ENCODE peak calls at places on chromosomes 12 and 14, in eight cellular contexts. One of them, this sample, is unnamed.

GRCh38 chr14:31205681-31206535 is 1.7 kb downstream of the HECTD1 start:
- DNase-seq in HCT116: no peak
- DNase-seq in A549: peak
- DNase-seq in HepG2: peak
- DNase-seq in SK-N-SH: peak
- DNase-seq in Panc1: no peak
- DNase-seq in GM23338: no peak
- DNase-seq in GM12878: no peak
- DNase-seq in this sample: no peak

GRCh38 chr12:77045183-77045582 is 20.2 kb downstream of the E2F7 start:
- DNase-seq in HCT116: no peak
- DNase-seq in A549: no peak
- DNase-seq in HepG2: no peak
- DNase-seq in SK-N-SH: peak
- DNase-seq in Panc1: no peak
- DNase-seq in GM23338: no peak
- DNase-seq in GM12878: no peak
- DNase-seq in this sample: no peak

GRCh38 chr12:59734371-59734770 is 138.5 kb downstream of the SLC16A7 start:
- DNase-seq in HCT116: no peak
- DNase-seq in A549: no peak
- DNase-seq in HepG2: no peak
- DNase-seq in SK-N-SH: no peak
- DNase-seq in Panc1: no peak
- DNase-seq in GM23338: no peak
- DNase-seq in GM12878: no peak
- DNase-seq in this sample: no peak

GRCh38 chr12:2384533-2385328 is 331.9 kb downstream of the CACNA1C start:
- DNase-seq in HCT116: no peak
- DNase-seq in A549: no peak
- DNase-seq in HepG2: no peak
- DNase-seq in SK-N-SH: no peak
- DNase-seq in Panc1: no peak
- DNase-seq in GM23338: no peak
- DNase-seq in GM12878: no peak
- DNase-seq in this sample: no peak

GRCh38 chr14:106276326-106277267 is 750.2 kb downstream of the TMEM121 start:
- DNase-seq in HCT116: no peak
- DNase-seq in A549: no peak
- DNase-seq in HepG2: no peak
- DNase-seq in SK-N-SH: no peak
- DNase-seq in Panc1: no peak
- DNase-seq in GM23338: no peak
- DNase-seq in GM12878: no peak
- DNase-seq in this sample: no peak

GRCh38 chr14:64388533-64389243 is 535 bp downstream of the MTHFD1 start:
- DNase-seq in HCT116: no peak
- DNase-seq in A549: no peak
- DNase-seq in HepG2: peak
- DNase-seq in SK-N-SH: peak
- DNase-seq in Panc1: no peak
- DNase-seq in GM23338: peak
- DNase-seq in GM12878: no peak
- DNase-seq in this sample: no peak

GRCh38 chr12:6953417-6954315 is 2.5 kb downstream of the PTPN6 start:
- DNase-seq in HCT116: no peak
- DNase-seq in A549: no peak
- DNase-seq in HepG2: no peak
- DNase-seq in SK-N-SH: peak
- DNase-seq in Panc1: no peak
- DNase-seq in GM23338: no peak
- DNase-seq in GM12878: peak
- DNase-seq in this sample: peak

GRCh38 chr12:15364221-15365170 is 42.2 kb downstream of the PTPRO start:
- DNase-seq in HCT116: no peak
- DNase-seq in A549: no peak
- DNase-seq in HepG2: no peak
- DNase-seq in SK-N-SH: no peak
- DNase-seq in Panc1: no peak
- DNase-seq in GM23338: no peak
- DNase-seq in GM12878: no peak
- DNase-seq in this sample: no peak

GRCh38 chr14:100131181-100131580 is 28.3 kb downstream of the DEGS2 start:
- DNase-seq in HCT116: no peak
- DNase-seq in A549: no peak
- DNase-seq in HepG2: peak
- DNase-seq in SK-N-SH: no peak
- DNase-seq in Panc1: no peak
- DNase-seq in GM23338: peak
- DNase-seq in GM12878: no peak
- DNase-seq in this sample: no peak

GRCh38 chr12:42652048-42652447 is 62.5 kb upstream of the PRICKLE1 start:
- DNase-seq in HCT116: no peak
- DNase-seq in A549: peak
- DNase-seq in HepG2: no peak
- DNase-seq in SK-N-SH: no peak
- DNase-seq in Panc1: no peak
- DNase-seq in GM23338: no peak
- DNase-seq in GM12878: no peak
- DNase-seq in this sample: no peak

GRCh38 chr12:32727237-32727636 is 28.5 kb downstream of the YARS2 start:
- DNase-seq in HCT116: no peak
- DNase-seq in A549: peak
- DNase-seq in HepG2: no peak
- DNase-seq in SK-N-SH: no peak
- DNase-seq in Panc1: no peak
- DNase-seq in GM23338: peak
- DNase-seq in GM12878: no peak
- DNase-seq in this sample: no peak

GRCh38 chr12:93441111-93441616 is 583 bp downstream of the UBE2N start:
- DNase-seq in HCT116: no peak
- DNase-seq in A549: peak
- DNase-seq in HepG2: no peak
- DNase-seq in SK-N-SH: peak
- DNase-seq in Panc1: no peak
- DNase-seq in GM23338: peak
- DNase-seq in GM12878: no peak
- DNase-seq in this sample: no peak

GRCh38 chr12:57890191-57891120 is 43.9 kb upstream of the CTDSP2 start:
- DNase-seq in HCT116: no peak
- DNase-seq in A549: peak
- DNase-seq in HepG2: no peak
- DNase-seq in SK-N-SH: no peak
- DNase-seq in Panc1: no peak
- DNase-seq in GM23338: no peak
- DNase-seq in GM12878: no peak
- DNase-seq in this sample: no peak

GRCh38 chr12:111798182-111798581 is 31.4 kb downstream of the ALDH2 start:
- DNase-seq in HCT116: no peak
- DNase-seq in A549: no peak
- DNase-seq in HepG2: no peak
- DNase-seq in SK-N-SH: no peak
- DNase-seq in Panc1: no peak
- DNase-seq in GM23338: no peak
- DNase-seq in GM12878: no peak
- DNase-seq in this sample: no peak

GRCh38 chr14:63157195-63157594 is 47.0 kb upstream of the RHOJ start:
- DNase-seq in HCT116: no peak
- DNase-seq in A549: no peak
- DNase-seq in HepG2: no peak
- DNase-seq in SK-N-SH: no peak
- DNase-seq in Panc1: no peak
- DNase-seq in GM23338: no peak
- DNase-seq in GM12878: no peak
- DNase-seq in this sample: no peak

GRCh38 chr14:61088081-61088480 is 107.0 kb downstream of the SLC38A6 start:
- DNase-seq in HCT116: no peak
- DNase-seq in A549: no peak
- DNase-seq in HepG2: no peak
- DNase-seq in SK-N-SH: no peak
- DNase-seq in Panc1: no peak
- DNase-seq in GM23338: no peak
- DNase-seq in GM12878: no peak
- DNase-seq in this sample: no peak

GRCh38 chr14:61091657-61092273 is 110.7 kb downstream of the SLC38A6 start:
- DNase-seq in HCT116: no peak
- DNase-seq in A549: no peak
- DNase-seq in HepG2: no peak
- DNase-seq in SK-N-SH: no peak
- DNase-seq in Panc1: no peak
- DNase-seq in GM23338: no peak
- DNase-seq in GM12878: no peak
- DNase-seq in this sample: no peak

GRCh38 chr14:61089126-61089750 is 108.2 kb downstream of the SLC38A6 start:
- DNase-seq in HCT116: no peak
- DNase-seq in A549: no peak
- DNase-seq in HepG2: no peak
- DNase-seq in SK-N-SH: no peak
- DNase-seq in Panc1: no peak
- DNase-seq in GM23338: no peak
- DNase-seq in GM12878: no peak
- DNase-seq in this sample: no peak

GRCh38 chr14:61090432-61091216 is 109.6 kb downstream of the SLC38A6 start:
- DNase-seq in HCT116: no peak
- DNase-seq in A549: no peak
- DNase-seq in HepG2: no peak
- DNase-seq in SK-N-SH: no peak
- DNase-seq in Panc1: no peak
- DNase-seq in GM23338: no peak
- DNase-seq in GM12878: no peak
- DNase-seq in this sample: no peak
- H3K4me3 ChIP-seq in HCT116: no peak
- H3K4me3 ChIP-seq in A549: no peak
- H3K4me3 ChIP-seq in HepG2: no peak
- H3K4me3 ChIP-seq in SK-N-SH: no peak
- H3K4me3 ChIP-seq in Panc1: no peak
- H3K4me3 ChIP-seq in GM23338: no peak
- H3K4me3 ChIP-seq in GM12878: no peak
- H3K4me3 ChIP-seq in this sample: no peak

DNA sequence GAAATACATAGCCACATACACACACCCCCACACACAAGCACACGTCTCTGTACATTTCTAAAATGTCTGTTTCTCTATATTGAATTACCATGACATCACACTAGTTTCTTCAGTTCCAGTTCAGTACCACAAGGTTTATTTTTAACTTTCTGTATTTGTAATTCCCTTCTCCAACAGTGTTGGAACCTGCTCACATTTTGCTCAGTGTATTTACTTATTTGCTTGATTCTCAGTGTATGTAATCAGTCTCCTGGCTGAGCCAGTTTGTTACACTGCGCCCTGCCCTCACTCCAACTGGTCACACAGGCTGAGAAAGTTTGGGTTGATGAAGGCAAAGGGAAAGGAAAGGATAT is 67.1 kb downstream of the MON2 start:
- DNase-seq in HCT116: no peak
- DNase-seq in A549: no peak
- DNase-seq in HepG2: no peak
- DNase-seq in SK-N-SH: no peak
- DNase-seq in Panc1: no peak
- DNase-seq in GM23338: no peak
- DNase-seq in GM12878: no peak
- DNase-seq in this sample: no peak
- TF ChIP-seq REST in HCT116: no peak
- TF ChIP-seq REST in A549: no peak
- TF ChIP-seq REST in HepG2: no peak
- TF ChIP-seq REST in SK-N-SH: no peak
- TF ChIP-seq REST in Panc1: no peak
- TF ChIP-seq REST in GM23338: no peak
- TF ChIP-seq REST in GM12878: no peak
- TF ChIP-seq REST in this sample: no peak

GRCh38 chr12:132079695-132080094 is 64.4 kb downstream of the DDX51 start:
- DNase-seq in HCT116: no peak
- DNase-seq in A549: no peak
- DNase-seq in HepG2: no peak
- DNase-seq in SK-N-SH: no peak
- DNase-seq in Panc1: no peak
- DNase-seq in GM23338: no peak
- DNase-seq in GM12878: no peak
- DNase-seq in this sample: no peak

GRCh38 chr12:132089407-132089910 is 54.7 kb downstream of the DDX51 start:
- DNase-seq in HCT116: no peak
- DNase-seq in A549: no peak
- DNase-seq in HepG2: no peak
- DNase-seq in SK-N-SH: no peak
- DNase-seq in Panc1: no peak
- DNase-seq in GM23338: no peak
- DNase-seq in GM12878: no peak
- DNase-seq in this sample: no peak

GRCh38 chr12:132081423-132081822 is 62.7 kb downstream of the DDX51 start:
- DNase-seq in HCT116: no peak
- DNase-seq in A549: no peak
- DNase-seq in HepG2: no peak
- DNase-seq in SK-N-SH: no peak
- DNase-seq in Panc1: no peak
- DNase-seq in GM23338: no peak
- DNase-seq in GM12878: no peak
- DNase-seq in this sample: no peak

GRCh38 chr12:132083731-132084641 is 60.1 kb downstream of the DDX51 start:
- DNase-seq in HCT116: peak
- DNase-seq in A549: peak
- DNase-seq in HepG2: peak
- DNase-seq in SK-N-SH: peak
- DNase-seq in Panc1: peak
- DNase-seq in GM23338: peak
- DNase-seq in GM12878: peak
- DNase-seq in this sample: peak

GRCh38 chr12:132084681-132085635 is 59.2 kb downstream of the DDX51 start:
- DNase-seq in HCT116: no peak
- DNase-seq in A549: peak
- DNase-seq in HepG2: peak
- DNase-seq in SK-N-SH: peak
- DNase-seq in Panc1: no peak
- DNase-seq in GM23338: peak
- DNase-seq in GM12878: no peak
- DNase-seq in this sample: peak
- H3K4me3 ChIP-seq in HCT116: peak
- H3K4me3 ChIP-seq in A549: peak
- H3K4me3 ChIP-seq in HepG2: peak
- H3K4me3 ChIP-seq in SK-N-SH: peak
- H3K4me3 ChIP-seq in Panc1: peak
- H3K4me3 ChIP-seq in GM23338: peak
- H3K4me3 ChIP-seq in GM12878: peak
- H3K4me3 ChIP-seq in this sample: peak

GRCh38 chr14:38000340-38000739 is 207.4 kb upstream of the SSTR1 start:
- DNase-seq in HCT116: no peak
- DNase-seq in A549: no peak
- DNase-seq in HepG2: no peak
- DNase-seq in SK-N-SH: no peak
- DNase-seq in Panc1: no peak
- DNase-seq in GM23338: no peak
- DNase-seq in GM12878: no peak
- DNase-seq in this sample: no peak

GRCh38 chr14:37991027-37991426 is 216.7 kb upstream of the SSTR1 start:
- DNase-seq in HCT116: no peak
- DNase-seq in A549: no peak
- DNase-seq in HepG2: no peak
- DNase-seq in SK-N-SH: no peak
- DNase-seq in Panc1: no peak
- DNase-seq in GM23338: peak
- DNase-seq in GM12878: no peak
- DNase-seq in this sample: no peak

GRCh38 chr14:37992489-37992888 is 215.2 kb upstream of the SSTR1 start:
- DNase-seq in HCT116: no peak
- DNase-seq in A549: no peak
- DNase-seq in HepG2: no peak
- DNase-seq in SK-N-SH: no peak
- DNase-seq in Panc1: no peak
- DNase-seq in GM23338: peak
- DNase-seq in GM12878: no peak
- DNase-seq in this sample: no peak

GRCh38 chr14:37994846-37995372 is 212.8 kb upstream of the SSTR1 start:
- DNase-seq in HCT116: no peak
- DNase-seq in A549: no peak
- DNase-seq in HepG2: no peak
- DNase-seq in SK-N-SH: no peak
- DNase-seq in Panc1: no peak
- DNase-seq in GM23338: peak
- DNase-seq in GM12878: no peak
- DNase-seq in this sample: no peak
- TF ChIP-seq REST in HCT116: no peak
- TF ChIP-seq REST in A549: no peak
- TF ChIP-seq REST in HepG2: no peak
- TF ChIP-seq REST in SK-N-SH: no peak
- TF ChIP-seq REST in Panc1: no peak
- TF ChIP-seq REST in GM23338: no peak
- TF ChIP-seq REST in GM12878: no peak
- TF ChIP-seq REST in this sample: no peak

This sample was measured in HL-60.